ENCODE peak calls at places on chromosome 11, in six cellular contexts. One of them, this sample, is unnamed. For H3K27me3, the result is how much of the 10 kb centered on the place peaks cover.

GRCh38 chr11:34305095-34305692 is 52.6 kb downstream of the ABTB2 start:
- DNase-seq in effector memory CD4-positive, alpha-beta T cell: no peak
- DNase-seq in tibial nerve: no peak
- DNase-seq in IMR-90: peak
- DNase-seq in lower lobe of right lung: no peak
- DNase-seq in MM.1S: no peak
- DNase-seq in this sample: no peak

GRCh38 chr11:46149342-46149741 is 28.1 kb upstream of the PHF21A start:
- DNase-seq in effector memory CD4-positive, alpha-beta T cell: no peak
- DNase-seq in tibial nerve: no peak
- DNase-seq in IMR-90: no peak
- DNase-seq in lower lobe of right lung: no peak
- DNase-seq in MM.1S: no peak
- DNase-seq in this sample: no peak

GRCh38 chr11:68843052-68843561 is 1.4 kb upstream of the CPT1A start:
- DNase-seq in effector memory CD4-positive, alpha-beta T cell: peak
- DNase-seq in tibial nerve: no peak
- DNase-seq in IMR-90: peak
- DNase-seq in lower lobe of right lung: no peak
- DNase-seq in MM.1S: peak
- DNase-seq in this sample: peak

GRCh38 chr11:35166369-35167360 is 27.7 kb downstream of the CD44 start:
- DNase-seq in effector memory CD4-positive, alpha-beta T cell: no peak
- DNase-seq in tibial nerve: no peak
- DNase-seq in IMR-90: peak
- DNase-seq in lower lobe of right lung: no peak
- DNase-seq in MM.1S: peak
- DNase-seq in this sample: peak

GRCh38 chr11:76888989-76889388 is 28.3 kb downstream of the ACER3 start:
- DNase-seq in effector memory CD4-positive, alpha-beta T cell: no peak
- DNase-seq in tibial nerve: no peak
- DNase-seq in IMR-90: peak
- DNase-seq in lower lobe of right lung: no peak
- DNase-seq in MM.1S: no peak
- DNase-seq in this sample: no peak

GRCh38 chr11:112318661-112319060 is 58.0 kb upstream of the PLET1 start:
- DNase-seq in effector memory CD4-positive, alpha-beta T cell: no peak
- DNase-seq in tibial nerve: no peak
- DNase-seq in IMR-90: no peak
- DNase-seq in lower lobe of right lung: no peak
- DNase-seq in MM.1S: no peak
- DNase-seq in this sample: no peak

GRCh38 chr11:8228206-8228605 is 35.5 kb downstream of the LMO1 start:
- DNase-seq in effector memory CD4-positive, alpha-beta T cell: no peak
- DNase-seq in tibial nerve: no peak
- DNase-seq in IMR-90: no peak
- DNase-seq in lower lobe of right lung: peak
- DNase-seq in MM.1S: no peak
- DNase-seq in this sample: no peak

GRCh38 chr11:31788066-31788465 is 23.1 kb downstream of the PAX6 start:
- DNase-seq in effector memory CD4-positive, alpha-beta T cell: no peak
- DNase-seq in tibial nerve: no peak
- DNase-seq in IMR-90: no peak
- DNase-seq in lower lobe of right lung: no peak
- DNase-seq in MM.1S: no peak
- DNase-seq in this sample: no peak

GRCh38 chr11:45847908-45848316 is 637 bp downstream of the CRY2 start:
- DNase-seq in effector memory CD4-positive, alpha-beta T cell: peak
- DNase-seq in tibial nerve: peak
- DNase-seq in IMR-90: peak
- DNase-seq in lower lobe of right lung: peak
- DNase-seq in MM.1S: peak
- DNase-seq in this sample: peak

GRCh38 chr11:11163256-11163655 is 189.8 kb downstream of the CSNK2A3 start:
- DNase-seq in effector memory CD4-positive, alpha-beta T cell: no peak
- DNase-seq in tibial nerve: no peak
- DNase-seq in IMR-90: no peak
- DNase-seq in lower lobe of right lung: no peak
- DNase-seq in MM.1S: no peak
- DNase-seq in this sample: no peak

GRCh38 chr11:119254239-119254638 is 48.1 kb downstream of the CBL start:
- DNase-seq in effector memory CD4-positive, alpha-beta T cell: no peak
- DNase-seq in tibial nerve: no peak
- DNase-seq in IMR-90: no peak
- DNase-seq in lower lobe of right lung: no peak
- DNase-seq in MM.1S: no peak
- DNase-seq in this sample: no peak

GRCh38 chr11:96272542-96273306 is 70.3 kb downstream of the MAML2 start:
- DNase-seq in effector memory CD4-positive, alpha-beta T cell: no peak
- DNase-seq in tibial nerve: no peak
- DNase-seq in IMR-90: peak
- DNase-seq in lower lobe of right lung: no peak
- DNase-seq in MM.1S: no peak
- DNase-seq in this sample: peak

GRCh38 chr11:16049611-16050010 is 306.7 kb downstream of the SOX6 start:
- DNase-seq in effector memory CD4-positive, alpha-beta T cell: no peak
- DNase-seq in tibial nerve: no peak
- DNase-seq in IMR-90: no peak
- DNase-seq in lower lobe of right lung: no peak
- DNase-seq in MM.1S: no peak
- DNase-seq in this sample: no peak

GRCh38 chr11:73982595-73982989 is at the start of gene UCP2:
- DNase-seq in effector memory CD4-positive, alpha-beta T cell: peak
- DNase-seq in tibial nerve: peak
- DNase-seq in IMR-90: peak
- DNase-seq in lower lobe of right lung: peak
- DNase-seq in MM.1S: peak
- DNase-seq in this sample: peak

GRCh38 chr11:62580959-62581715 is 7.4 kb upstream of the EEF1G start:
- DNase-seq in effector memory CD4-positive, alpha-beta T cell: no peak
- DNase-seq in tibial nerve: no peak
- DNase-seq in IMR-90: no peak
- DNase-seq in lower lobe of right lung: no peak
- DNase-seq in MM.1S: no peak
- DNase-seq in this sample: no peak

GRCh38 chr11:116275634-116276033 is 497.2 kb downstream of the BUD13 start:
- DNase-seq in effector memory CD4-positive, alpha-beta T cell: no peak
- DNase-seq in tibial nerve: no peak
- DNase-seq in IMR-90: no peak
- DNase-seq in lower lobe of right lung: no peak
- DNase-seq in MM.1S: no peak
- DNase-seq in this sample: no peak

GRCh38 chr11:45180158-45180887 is 33.9 kb downstream of the PRDM11 start:
- DNase-seq in effector memory CD4-positive, alpha-beta T cell: no peak
- DNase-seq in tibial nerve: no peak
- DNase-seq in IMR-90: no peak
- DNase-seq in lower lobe of right lung: peak
- DNase-seq in MM.1S: peak
- DNase-seq in this sample: no peak

GRCh38 chr11:117657801-117658200 is 139.2 kb downstream of the DSCAML1 start:
- DNase-seq in effector memory CD4-positive, alpha-beta T cell: no peak
- DNase-seq in tibial nerve: no peak
- DNase-seq in IMR-90: no peak
- DNase-seq in lower lobe of right lung: no peak
- DNase-seq in MM.1S: no peak
- DNase-seq in this sample: no peak

GRCh38 chr11:99952816-99953215 is 734.3 kb upstream of the ARHGAP42 start:
- DNase-seq in effector memory CD4-positive, alpha-beta T cell: no peak
- DNase-seq in tibial nerve: no peak
- DNase-seq in IMR-90: no peak
- DNase-seq in lower lobe of right lung: no peak
- DNase-seq in MM.1S: no peak
- DNase-seq in this sample: no peak

GRCh38 chr11:61337706-61338268 is 4.8 kb downstream of the TKFC start:
- DNase-seq in effector memory CD4-positive, alpha-beta T cell: no peak
- DNase-seq in tibial nerve: no peak
- DNase-seq in IMR-90: no peak
- DNase-seq in lower lobe of right lung: no peak
- DNase-seq in MM.1S: no peak
- DNase-seq in this sample: no peak

GRCh38 chr11:10926801-10927200 is 68.9 kb upstream of the ZBED5 start:
- DNase-seq in effector memory CD4-positive, alpha-beta T cell: no peak
- DNase-seq in tibial nerve: no peak
- DNase-seq in IMR-90: peak
- DNase-seq in lower lobe of right lung: no peak
- DNase-seq in MM.1S: no peak
- DNase-seq in this sample: no peak

GRCh38 chr11:3671334-3672254 is at the start of gene CHRNA10:
- DNase-seq in effector memory CD4-positive, alpha-beta T cell: no peak
- DNase-seq in tibial nerve: no peak
- DNase-seq in IMR-90: no peak
- DNase-seq in lower lobe of right lung: no peak
- DNase-seq in MM.1S: no peak
- DNase-seq in this sample: no peak

GRCh38 chr11:105524286-105524685 is 85.6 kb upstream of the GRIA4 start:
- DNase-seq in effector memory CD4-positive, alpha-beta T cell: no peak
- DNase-seq in tibial nerve: no peak
- DNase-seq in IMR-90: no peak
- DNase-seq in lower lobe of right lung: no peak
- DNase-seq in MM.1S: no peak
- DNase-seq in this sample: no peak

GRCh38 chr11:47914743-47915142 is 65.6 kb upstream of the PTPRJ start:
- DNase-seq in effector memory CD4-positive, alpha-beta T cell: no peak
- DNase-seq in tibial nerve: no peak
- DNase-seq in IMR-90: no peak
- DNase-seq in lower lobe of right lung: no peak
- DNase-seq in MM.1S: no peak
- DNase-seq in this sample: no peak

DNA sequence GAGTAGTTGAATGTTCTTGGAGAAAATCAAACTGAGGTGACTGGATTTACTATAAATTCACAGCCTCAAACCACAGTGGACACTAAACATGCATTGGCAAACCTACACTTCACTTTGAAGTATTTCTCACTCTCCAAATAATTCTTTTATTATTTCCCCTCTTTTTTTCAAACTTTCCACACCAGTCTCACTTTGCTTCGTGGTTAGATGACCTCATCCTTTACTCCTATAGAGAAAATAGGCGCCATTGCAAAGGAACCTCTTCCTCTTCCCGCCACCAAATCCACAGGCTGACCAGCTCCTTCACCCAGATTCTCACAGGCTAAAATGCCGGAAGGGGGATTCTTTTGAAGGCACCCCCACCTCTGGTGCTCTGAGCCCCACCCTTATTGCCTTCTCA is 33.4 kb downstream of the HTR3A start:
- DNase-seq in effector memory CD4-positive, alpha-beta T cell: no peak
- DNase-seq in tibial nerve: no peak
- DNase-seq in IMR-90: no peak
- DNase-seq in lower lobe of right lung: no peak
- DNase-seq in MM.1S: no peak
- DNase-seq in this sample: no peak
- H3K27me3 ChIP-seq in effector memory CD4-positive, alpha-beta T cell: under half
- H3K27me3 ChIP-seq in tibial nerve: under half
- H3K27me3 ChIP-seq in IMR-90: under half
- H3K27me3 ChIP-seq in lower lobe of right lung: under half
- H3K27me3 ChIP-seq in MM.1S: under half
- H3K27me3 ChIP-seq in this sample: under half

GRCh38 chr11:124072147-124072546 is 31.0 kb upstream of the OR10G7 start:
- DNase-seq in effector memory CD4-positive, alpha-beta T cell: no peak
- DNase-seq in tibial nerve: no peak
- DNase-seq in IMR-90: no peak
- DNase-seq in lower lobe of right lung: no peak
- DNase-seq in MM.1S: no peak
- DNase-seq in this sample: no peak
- H3K27me3 ChIP-seq in effector memory CD4-positive, alpha-beta T cell: under half
- H3K27me3 ChIP-seq in tibial nerve: under half
- H3K27me3 ChIP-seq in IMR-90: under half
- H3K27me3 ChIP-seq in lower lobe of right lung: under half
- H3K27me3 ChIP-seq in MM.1S: under half
- H3K27me3 ChIP-seq in this sample: under half

DNA sequence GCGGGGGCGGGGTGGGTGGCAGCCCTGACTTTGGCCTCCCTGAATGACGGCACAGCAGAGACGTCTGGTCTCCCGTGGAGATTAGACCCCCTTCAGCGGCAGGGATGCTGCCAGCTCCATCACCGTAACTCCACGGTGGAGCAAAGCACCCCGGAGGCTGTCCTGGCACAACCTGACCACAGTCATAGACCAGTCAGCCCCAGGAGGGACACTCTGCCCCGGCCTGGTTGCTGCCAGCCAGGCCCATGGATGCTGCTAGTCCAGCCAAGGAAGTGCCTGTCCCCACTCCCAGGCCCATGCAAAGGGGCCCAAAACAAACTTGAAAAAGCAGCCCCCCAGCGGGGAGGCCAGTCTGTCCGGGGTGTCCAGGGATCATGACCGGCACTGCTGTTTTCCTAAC is 11.5 kb upstream of the ANO1 start:
- DNase-seq in effector memory CD4-positive, alpha-beta T cell: no peak
- DNase-seq in tibial nerve: no peak
- DNase-seq in IMR-90: no peak
- DNase-seq in lower lobe of right lung: no peak
- DNase-seq in MM.1S: no peak
- DNase-seq in this sample: no peak
- H3K27me3 ChIP-seq in effector memory CD4-positive, alpha-beta T cell: under half
- H3K27me3 ChIP-seq in tibial nerve: under half
- H3K27me3 ChIP-seq in IMR-90: under half
- H3K27me3 ChIP-seq in lower lobe of right lung: under half
- H3K27me3 ChIP-seq in MM.1S: half or more
- H3K27me3 ChIP-seq in this sample: under half

GRCh38 chr11:130423541-130424155 is 4.8 kb downstream of the ADAMTS8 start:
- DNase-seq in effector memory CD4-positive, alpha-beta T cell: no peak
- DNase-seq in tibial nerve: no peak
- DNase-seq in IMR-90: no peak
- DNase-seq in lower lobe of right lung: no peak
- DNase-seq in MM.1S: no peak
- DNase-seq in this sample: no peak

GRCh38 chr11:130426223-130427048 is 2.0 kb downstream of the ADAMTS8 start:
- DNase-seq in effector memory CD4-positive, alpha-beta T cell: no peak
- DNase-seq in tibial nerve: no peak
- DNase-seq in IMR-90: no peak
- DNase-seq in lower lobe of right lung: no peak
- DNase-seq in MM.1S: no peak
- DNase-seq in this sample: no peak

GRCh38 chr11:130422251-130422995 is 6.0 kb downstream of the ADAMTS8 start:
- DNase-seq in effector memory CD4-positive, alpha-beta T cell: no peak
- DNase-seq in tibial nerve: no peak
- DNase-seq in IMR-90: no peak
- DNase-seq in lower lobe of right lung: no peak
- DNase-seq in MM.1S: no peak
- DNase-seq in this sample: no peak

GRCh38 chr11:130425156-130425555 is 3.3 kb downstream of the ADAMTS8 start:
- DNase-seq in effector memory CD4-positive, alpha-beta T cell: no peak
- DNase-seq in tibial nerve: no peak
- DNase-seq in IMR-90: no peak
- DNase-seq in lower lobe of right lung: no peak
- DNase-seq in MM.1S: no peak
- DNase-seq in this sample: no peak

DNA sequence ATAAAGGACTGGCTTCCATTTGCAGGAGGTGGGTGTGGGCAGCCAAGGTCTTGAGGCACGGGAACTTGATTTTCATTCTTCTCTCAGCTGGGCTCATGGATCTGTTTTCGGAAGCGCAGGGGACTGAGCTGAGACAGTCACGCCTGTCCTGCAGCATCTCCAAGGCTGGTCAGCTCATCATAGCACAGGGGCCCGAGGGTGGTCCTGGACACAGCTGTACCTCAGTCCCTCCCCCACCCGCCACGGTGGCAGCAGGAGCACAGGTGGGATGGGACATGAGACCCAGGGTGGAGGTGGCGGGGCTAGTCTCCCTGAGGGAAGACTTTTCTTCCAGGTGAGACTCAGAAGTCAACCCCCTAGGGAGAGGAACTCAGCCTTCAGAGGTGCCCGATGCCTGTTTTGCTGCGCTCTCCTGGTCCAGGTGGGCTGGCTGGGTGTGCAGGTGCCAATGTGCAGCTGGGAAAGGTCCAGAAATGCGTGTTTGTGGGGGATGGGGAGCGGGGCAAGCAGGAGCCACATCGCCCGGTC is 3.7 kb downstream of the ADAMTS8 start:
- DNase-seq in effector memory CD4-positive, alpha-beta T cell: no peak
- DNase-seq in tibial nerve: no peak
- DNase-seq in IMR-90: no peak
- DNase-seq in lower lobe of right lung: no peak
- DNase-seq in MM.1S: no peak
- DNase-seq in this sample: no peak
- H3K27me3 ChIP-seq in effector memory CD4-positive, alpha-beta T cell: under half
- H3K27me3 ChIP-seq in tibial nerve: under half
- H3K27me3 ChIP-seq in IMR-90: half or more
- H3K27me3 ChIP-seq in lower lobe of right lung: half or more
- H3K27me3 ChIP-seq in MM.1S: under half
- H3K27me3 ChIP-seq in this sample: under half

This sample was measured in CD4-positive, alpha-beta memory T cell.